ENCODE peak calls at places on chromosomes 12 and 14, in ten cellular contexts. R is A673, P is pons, I is AG08395, E is ovary, B is SHP77, F is left cardiac atrium, V is GM12865, T is mucosa of descending colon, W is T-helper 17 cell. M is an unnamed sample.

GRCh38 chr12:30457621-30458289 is 237.9 kb downstream of the IPO8 start:
- DNase-seq in R (peak; percentile 81), E (no peak), F (no peak), T (no peak), I (peak; percentile 73), W (no peak), V (no peak), B (peak; percentile 75), P (peak; percentile 32), M (no peak)

GRCh38 chr12:52022841-52023181 is 16.1 kb downstream of the TAMALIN start:
- DNase-seq in R (no peak), V (no peak), E (no peak), T (peak; percentile 67), B (peak; percentile 62), P (no peak), F (no peak), W (no peak), I (no peak), M (no peak)

GRCh38 chr14:95381726-95382125 is 62.0 kb upstream of the CLMN start:
- DNase-seq in B (no peak), R (no peak), I (no peak), F (no peak), W (no peak), T (no peak), P (no peak), E (no peak), V (no peak), M (no peak)

GRCh38 chr14:92926180-92926845 is 3.4 kb downstream of the CHGA start:
- DNase-seq in I (no peak), E (no peak), R (no peak), V (no peak), W (no peak), T (no peak), F (no peak), B (no peak), P (no peak), M (no peak)

GRCh38 chr14:61476737-61477410 is 155.5 kb downstream of the PRKCH start:
- DNase-seq in T (no peak), B (peak; percentile 66), F (peak; percentile 44), I (peak; percentile 43), R (no peak), V (peak; percentile 67), W (peak; percentile 32), P (peak; percentile 87), E (no peak), M (peak; percentile 31)

GRCh38 chr14:68789002-68789797 is 3.7 kb downstream of the ZFP36L1 start:
- DNase-seq in B (peak; percentile 85), P (peak; percentile 80), F (peak; percentile 90), V (peak; percentile 85), R (peak; percentile 93), T (peak; percentile 89), I (peak; percentile 52), W (peak; percentile 83), E (peak; percentile 82), M (no peak)

GRCh38 chr14:64772394-64772950 is 68.2 kb downstream of the PLEKHG3 start:
- DNase-seq in I (no peak), F (no peak), B (no peak), W (no peak), T (no peak), P (no peak), R (no peak), V (no peak), E (peak; percentile 29), M (no peak)

GRCh38 chr12:132218915-132219314 is 74.7 kb downstream of the NOC4L start:
- DNase-seq in P (no peak), V (peak; percentile 23), W (peak; percentile 32), I (peak; percentile 24), F (peak; percentile 20), B (peak; percentile 71), T (peak; percentile 17), E (no peak), R (peak; percentile 72), M (no peak)

GRCh38 chr14:51145246-51145645 is 50.3 kb upstream of the TRIM9 start:
- DNase-seq in P (no peak), I (no peak), B (no peak), T (no peak), R (no peak), F (no peak), E (no peak), V (no peak), W (no peak), M (no peak)

GRCh38 chr12:3303410-3304136 is 187.4 kb upstream of the PRMT8 start:
- DNase-seq in E (no peak), I (no peak), F (no peak), V (no peak), T (no peak), W (no peak), B (peak; percentile 68), P (no peak), R (no peak), M (no peak)

GRCh38 chr14:101103321-101103901 is 199.9 kb upstream of the RTL1 start:
- DNase-seq in W (no peak), T (no peak), I (no peak), E (peak; percentile 69), R (no peak), P (no peak), V (no peak), B (no peak), F (peak; percentile 19), M (no peak)

GRCh38 chr14:80867091-80867490 is 74.4 kb downstream of the CEP128 start:
- DNase-seq in W (no peak), F (no peak), T (no peak), B (no peak), E (no peak), R (no peak), I (no peak), P (no peak), V (no peak), M (no peak)

GRCh38 chr12:106080111-106080732 is 58.5 kb downstream of the NUAK1 start:
- DNase-seq in T (no peak), W (no peak), E (no peak), B (no peak), F (no peak), V (no peak), R (no peak), I (peak; percentile 87), P (no peak), M (no peak)

GRCh38 chr14:47917344-47917954 is 242.0 kb upstream of the MDGA2 start:
- DNase-seq in P (peak; percentile 67), B (peak; percentile 27), E (no peak), R (peak; percentile 58), I (no peak), T (no peak), V (peak; percentile 6), F (no peak), W (no peak), M (peak; percentile 2)

GRCh38 chr12:32302218-32302826 is 97.0 kb upstream of the FGD4 start:
- DNase-seq in T (peak; percentile 33), P (peak; percentile 51), R (peak; percentile 49), I (peak; percentile 48), F (no peak), V (peak; percentile 50), E (no peak), W (no peak), B (peak; percentile 55), M (no peak)

GRCh38 chr12:6767592-6768384 is 1.6 kb downstream of the PTMS start:
- DNase-seq in F (no peak), B (no peak), I (no peak), T (no peak), E (no peak), P (no peak), R (peak; percentile 43), W (no peak), V (no peak), M (no peak)

GRCh38 chr12:56243731-56244181 is 13.9 kb downstream of the SLC39A5 start:
- DNase-seq in T (no peak), P (no peak), B (no peak), I (no peak), E (no peak), V (no peak), W (no peak), R (no peak), F (no peak), M (no peak)

GRCh38 chr12:119843100-119843499 is 34.0 kb downstream of the CIT start:
- DNase-seq in P (peak; percentile 30), R (peak; percentile 27), T (no peak), W (no peak), I (peak; percentile 70), E (no peak), F (no peak), B (no peak), V (no peak), M (no peak)

GRCh38 chr14:74965770-74966153 is 10.4 kb upstream of the PGF start:
- DNase-seq in B (no peak), F (no peak), E (no peak), T (no peak), R (peak; percentile 48), V (no peak), W (no peak), I (no peak), P (no peak), M (no peak)

GRCh38 chr14:101705733-101706508 is 55.6 kb upstream of the PPP2R5C start:
- DNase-seq in T (peak; percentile 80), E (peak; percentile 58), B (no peak), R (peak; percentile 56), V (peak; percentile 48), P (peak; percentile 8), W (peak; percentile 43), I (no peak), F (peak; percentile 80), M (no peak)

GRCh38 chr12:52647601-52648000 is 4.4 kb downstream of the KRT2 start:
- DNase-seq in P (no peak), F (no peak), B (no peak), T (no peak), W (no peak), I (no peak), E (no peak), V (no peak), R (no peak), M (no peak)

GRCh38 chr12:105667880-105668279 is 337.4 kb downstream of the C12orf75 start:
- DNase-seq in R (no peak), E (no peak), I (no peak), B (no peak), T (no peak), V (no peak), W (no peak), F (no peak), P (no peak), M (no peak)

GRCh38 chr14:43858981-43859380 is 648.1 kb downstream of the FSCB start:
- DNase-seq in E (no peak), F (no peak), I (no peak), B (no peak), V (no peak), W (no peak), T (no peak), P (no peak), R (no peak), M (no peak)

GRCh38 chr14:101740981-101741380 is 20.5 kb upstream of the PPP2R5C start:
- DNase-seq in V (no peak), R (no peak), B (no peak), T (no peak), E (no peak), P (no peak), W (no peak), F (no peak), I (no peak), M (no peak)